ENCODE peak calls at places on chromosomes 16 and 17, in nine cellular contexts. S is GM12892, Q is heart left ventricle, X is H1, U is A549, G is H54, K is lower leg skin, M is sigmoid colon, P is HCT116. Z is an unnamed sample.
A peak's percentile ranks its signal among the peaks of the same experiment; 100 is the strongest.

GRCh38 chr16:27723711-27724490 is 174.0 kb downstream of the KATNIP start:
- DNase-seq in S (no peak), Q (no peak), X (no peak), U (no peak), G (no peak), K (no peak), M (no peak), P (no peak), Z (no peak)

GRCh38 chr17:33284022-33284421 is 9.1 kb downstream of the ASIC2 start:
- DNase-seq in S (no peak), Q (no peak), X (no peak), U (peak; percentile 91), G (no peak), K (peak; percentile 57), M (peak; percentile 69), P (no peak), Z (peak; percentile 88)

GRCh38 chr17:43410557-43411368 is 12.0 kb downstream of the ARL4D start:
- DNase-seq in S (no peak), Q (no peak), X (no peak), U (no peak), G (no peak), K (no peak), M (no peak), P (no peak), Z (no peak)

GRCh38 chr16:75402821-75403475 is 30.4 kb downstream of the CFDP1 start:
- DNase-seq in S (no peak), Q (no peak), X (no peak), U (peak; percentile 44), G (no peak), K (no peak), M (no peak), P (peak; percentile 10), Z (no peak)

GRCh38 chr16:74748710-74749073 is 25.9 kb downstream of the FA2H start:
- DNase-seq in S (no peak), Q (no peak), X (no peak), U (no peak), G (no peak), K (no peak), M (no peak), P (no peak), Z (no peak)

GRCh38 chr17:31320791-31321190 is 631 bp downstream of the EVI2A start:
- DNase-seq in S (no peak), Q (no peak), X (no peak), U (no peak), G (no peak), K (no peak), M (no peak), P (no peak), Z (no peak)

GRCh38 chr16:11308493-11309283 is 27.6 kb upstream of the PRM1 start:
- DNase-seq in S (peak; percentile 50), Q (no peak), X (no peak), U (no peak), G (no peak), K (no peak), M (no peak), P (no peak), Z (no peak)

GRCh38 chr17:18257268-18257681 is 1.3 kb downstream of the FLII start:
- DNase-seq in S (no peak), Q (no peak), X (no peak), U (no peak), G (peak; percentile 87), K (no peak), M (no peak), P (no peak), Z (no peak)

GRCh38 chr17:34299918-34300600 is 14.5 kb downstream of the CCL11 start:
- DNase-seq in S (no peak), Q (no peak), X (no peak), U (no peak), G (no peak), K (no peak), M (no peak), P (no peak), Z (no peak)

GRCh38 chr17:10224592-10225195 is 26.3 kb upstream of the GAS7 start:
- DNase-seq in S (no peak), Q (no peak), X (no peak), U (no peak), G (no peak), K (no peak), M (no peak), P (no peak), Z (no peak)

GRCh38 chr16:48444574-48444973 is 59.4 kb upstream of the SIAH1 start:
- DNase-seq in S (no peak), Q (peak; percentile 29), X (no peak), U (peak; percentile 77), G (peak; percentile 70), K (no peak), M (peak; percentile 72), P (peak; percentile 73), Z (peak; percentile 24)

GRCh38 chr16:83928341-83929055 is 24.5 kb upstream of the OSGIN1 start:
- DNase-seq in S (no peak), Q (no peak), X (no peak), U (no peak), G (peak; percentile 63), K (no peak), M (no peak), P (no peak), Z (no peak)

GRCh38 chr17:48933035-48933434 is 11.6 kb downstream of the SNF8 start:
- DNase-seq in S (no peak), Q (no peak), X (no peak), U (no peak), G (no peak), K (no peak), M (no peak), P (no peak), Z (no peak)
- TF ChIP-seq POLR2A in S (peak; percentile 4), Q (no peak), X (no peak), U (no peak), G (no peak), K (no peak), M (no peak), P (no peak), Z (no peak)

GRCh38 chr16:4116328-4117249 is at the start of gene ADCY9:
- DNase-seq in S (peak; percentile 81), Q (peak; percentile 85), X (no peak), U (peak; percentile 69), G (peak; percentile 93), K (peak; percentile 42), M (peak; percentile 85), P (peak; percentile 16), Z (peak; percentile 60)
- TF ChIP-seq POLR2A in S (no peak), Q (no peak), X (no peak), U (peak; percentile 73), G (peak; percentile 77), K (no peak), M (no peak), P (peak; percentile 61), Z (peak; percentile 64)

DNA sequence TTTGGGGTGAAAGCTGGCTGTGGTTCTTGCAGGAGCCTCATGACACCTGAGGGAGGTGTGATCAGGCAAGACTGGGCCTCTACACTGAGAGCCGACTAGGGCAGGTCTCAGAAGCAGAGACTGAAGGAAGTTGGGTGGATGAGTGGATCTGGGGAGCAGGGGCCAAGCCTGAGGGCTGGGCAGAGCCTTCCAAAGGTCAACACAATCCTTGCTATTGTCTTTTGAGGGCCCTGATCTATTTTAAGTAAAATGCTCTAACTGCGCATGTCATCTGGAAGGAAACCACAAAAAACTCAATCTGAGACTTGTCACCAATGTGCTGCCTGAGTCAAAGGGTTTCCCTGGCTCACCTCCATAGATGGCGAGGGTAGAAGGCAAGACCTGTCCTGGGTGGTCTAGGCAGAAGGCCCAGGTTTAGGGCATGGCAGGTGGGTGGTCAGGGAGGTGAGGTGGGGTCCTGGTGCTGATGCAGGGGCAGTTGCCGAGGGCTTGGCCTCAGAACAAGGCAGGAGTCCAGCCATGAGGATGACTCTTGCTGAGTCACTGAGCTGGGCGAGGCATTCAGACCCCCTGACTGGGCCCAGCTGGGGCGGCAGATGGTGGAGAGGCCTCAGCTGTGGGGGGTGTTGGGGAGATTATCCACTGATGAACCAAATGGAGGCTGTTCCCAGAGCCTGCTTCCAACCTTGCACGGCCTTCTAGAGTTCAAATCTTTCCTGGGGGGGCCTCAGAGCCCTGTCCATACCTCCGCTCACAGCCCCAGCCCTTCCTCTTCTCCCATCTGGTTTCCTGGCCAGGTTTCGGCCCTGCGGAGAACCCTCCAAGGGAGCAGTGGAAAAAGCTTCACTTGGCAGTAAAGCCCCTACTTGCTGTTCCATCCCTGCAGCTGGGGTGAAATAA is 5.1 kb downstream of the MVP start:
- DNase-seq in S (peak; percentile 72), Q (peak; percentile 67), X (no peak), U (peak; percentile 78), G (peak; percentile 78), K (no peak), M (peak; percentile 90), P (no peak), Z (peak; percentile 81)
- TF ChIP-seq POLR2A in S (no peak), Q (no peak), X (no peak), U (no peak), G (no peak), K (no peak), M (no peak), P (no peak), Z (peak; percentile 11)

GRCh38 chr17:59030811-59031210 is 75.9 kb downstream of the TRIM37 start:
- DNase-seq in S (no peak), Q (no peak), X (no peak), U (no peak), G (no peak), K (no peak), M (no peak), P (no peak), Z (no peak)
- TF ChIP-seq POLR2A in S (no peak), Q (no peak), X (no peak), U (no peak), G (no peak), K (no peak), M (no peak), P (no peak), Z (no peak)

GRCh38 chr17:41966453-41967140 is at the start of gene CNP:
- DNase-seq in S (peak; percentile 95), Q (peak; percentile 93), X (no peak), U (peak; percentile 92), G (peak; percentile 91), K (peak; percentile 88), M (peak; percentile 95), P (peak; percentile 73), Z (peak; percentile 92)

GRCh38 chr17:41968676-41969075 is 2.1 kb downstream of the CNP start:
- DNase-seq in S (no peak), Q (no peak), X (no peak), U (no peak), G (no peak), K (no peak), M (no peak), P (no peak), Z (no peak)

GRCh38 chr17:41967141-41967920 is 736 bp downstream of the CNP start:
- DNase-seq in S (peak; percentile 50), Q (no peak), X (no peak), U (no peak), G (no peak), K (no peak), M (peak; percentile 85), P (peak; percentile 4), Z (no peak)

GRCh38 chr17:41967921-41968578 is 1.5 kb downstream of the CNP start:
- DNase-seq in S (no peak), Q (no peak), X (no peak), U (no peak), G (no peak), K (no peak), M (no peak), P (no peak), Z (peak; percentile 63)

GRCh38 chr17:41965694-41966375 is 760 bp upstream of the CNP start:
- DNase-seq in S (peak; percentile 62), Q (peak; percentile 59), X (no peak), U (peak; percentile 71), G (no peak), K (peak; percentile 80), M (peak; percentile 80), P (peak; percentile 82), Z (peak; percentile 69)
- TF ChIP-seq POLR2A in S (no peak), Q (no peak), X (peak; percentile 49), U (no peak), G (no peak), K (no peak), M (no peak), P (no peak), Z (no peak)